ENCODE peak calls at places on chromosomes 12 and 14, in eight cellular contexts. T is upper lobe of left lung, M is HCT116, K is stomach, P is suprapubic skin, Y is endothelial cell of umbilical vein, H is GM23338, G is K562. L is an unnamed sample. For H3K4me1 and H3K27me3, the result is how much of the 10 kb centered on the place peaks cover.

GRCh38 chr12:10102322-10102721 is 3.5 kb upstream of the CLEC1A start:
- DNase-seq in M (no peak), K (no peak), T (no peak), Y (no peak), G (no peak), P (no peak), H (no peak), L (no peak)

GRCh38 chr12:124098101-124098757 is 125.2 kb downstream of the ZNF664 start:
- DNase-seq in M (no peak), P (no peak), K (no peak), H (no peak), G (no peak), T (no peak), Y (no peak), L (no peak)

GRCh38 chr12:13957576-13957975 is 23.8 kb downstream of the GRIN2B start:
- DNase-seq in H (no peak), M (no peak), G (no peak), T (peak), K (no peak), P (no peak), Y (no peak), L (no peak)

GRCh38 chr14:71467419-71467818 is 464.8 kb upstream of the RGS6 start:
- DNase-seq in Y (no peak), H (no peak), G (no peak), P (no peak), T (no peak), M (no peak), K (no peak), L (no peak)

GRCh38 chr12:51240971-51241370 is 2.3 kb downstream of the DAZAP2 start:
- DNase-seq in M (no peak), G (no peak), Y (no peak), T (no peak), P (no peak), K (no peak), H (no peak), L (no peak)

GRCh38 chr12:15581006-15581405 is 208.2 kb downstream of the EPS8 start:
- DNase-seq in H (peak), K (no peak), G (no peak), P (no peak), T (no peak), Y (no peak), M (no peak), L (no peak)

GRCh38 chr14:89600950-89601826 is 184.2 kb upstream of the FOXN3 start:
- DNase-seq in K (no peak), M (no peak), T (no peak), Y (peak), H (no peak), P (no peak), G (no peak), L (no peak)

GRCh38 chr12:71746983-71747611 is 7.6 kb upstream of the RAB21 start:
- DNase-seq in K (peak), Y (peak), T (no peak), P (no peak), M (peak), G (peak), H (peak), L (no peak)

GRCh38 chr14:52974406-52974805 is 23.6 kb upstream of the FERMT2 start:
- DNase-seq in T (no peak), M (no peak), Y (no peak), P (no peak), H (no peak), G (no peak), K (no peak), L (no peak)

GRCh38 chr12:126404293-126404851 is 1339.1 kb downstream of the AACS start:
- DNase-seq in P (no peak), K (no peak), Y (no peak), H (no peak), T (no peak), G (no peak), M (no peak), L (no peak)

GRCh38 chr12:95480230-95480629 is 6.3 kb downstream of the METAP2 start:
- DNase-seq in Y (no peak), P (no peak), M (no peak), H (no peak), K (no peak), G (no peak), T (no peak), L (no peak)

GRCh38 chr12:55972045-55972843 is 1.6 kb upstream of the RAB5B start:
- DNase-seq in Y (no peak), H (peak), P (no peak), M (no peak), T (no peak), G (peak), K (no peak), L (no peak)

DNA sequence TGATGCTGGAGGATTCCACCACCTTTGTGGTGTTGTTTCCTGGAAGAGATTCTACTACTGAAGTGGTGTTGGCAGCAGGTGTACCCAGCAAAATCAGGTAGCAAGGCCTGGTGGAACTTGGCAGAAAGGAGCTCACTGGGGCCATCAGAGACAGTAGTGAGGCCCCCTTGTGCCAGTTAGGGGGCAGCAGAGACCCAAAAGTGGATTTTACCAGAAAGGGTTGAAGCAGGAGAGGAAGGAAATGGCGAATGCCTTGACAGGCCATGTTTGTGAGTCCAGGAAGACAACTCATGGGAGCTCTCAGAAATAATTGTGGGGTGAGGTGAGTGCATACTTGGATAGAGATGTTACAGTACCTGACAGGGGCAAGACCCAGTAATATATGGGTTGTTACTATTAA is 137.7 kb upstream of the FGD4 start:
- DNase-seq in K (no peak), T (no peak), G (peak), M (no peak), Y (no peak), P (no peak), H (peak), L (no peak)
- H3K4me1 ChIP-seq in K (under half), T (under half), G (under half), M (under half), Y (under half), P (under half), H (under half), L (under half)

GRCh38 chr12:49188205-49188915 is 520 bp downstream of the TUBA1A start:
- DNase-seq in T (peak), H (peak), M (peak), Y (peak), G (peak), K (peak), P (peak), L (peak)

GRCh38 chr12:49189731-49190314 is 943 bp upstream of the TUBA1A start:
- DNase-seq in T (no peak), P (no peak), M (no peak), Y (peak), K (no peak), G (no peak), H (no peak), L (no peak)

GRCh38 chr12:49188916-49189367 is at the start of gene TUBA1A:
- DNase-seq in G (peak), T (no peak), H (peak), Y (peak), K (peak), P (peak), M (peak), L (peak)

GRCh38 chr12:49190317-49190716 is 1.4 kb upstream of the TUBA1A start:
- DNase-seq in H (peak), Y (no peak), M (no peak), T (no peak), P (peak), K (no peak), G (no peak), L (no peak)

DNA sequence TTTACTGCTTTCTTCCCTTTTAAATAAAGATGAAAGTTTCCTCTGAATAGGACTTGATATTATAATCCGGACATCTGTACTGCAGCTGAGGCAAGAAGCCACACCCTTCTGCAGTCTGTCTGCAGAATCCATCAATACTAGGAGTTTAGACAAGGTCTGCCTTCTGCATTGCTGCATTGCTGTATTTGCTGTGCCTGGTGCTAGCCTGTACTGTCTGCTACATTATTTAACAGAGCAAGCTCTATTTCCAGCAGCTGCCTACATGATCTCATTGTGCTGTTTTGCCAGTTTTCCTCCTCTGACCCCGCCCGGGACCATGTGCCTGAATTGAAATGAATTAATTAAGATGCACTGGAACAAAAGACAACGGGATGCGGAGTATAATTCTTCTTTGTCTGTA is 1.7 kb downstream of the TUBA1A start:
- DNase-seq in M (no peak), T (no peak), K (no peak), P (peak), H (no peak), Y (peak), G (no peak), L (no peak)
- TF ChIP-seq POLR2AphosphoS5 in M (no peak), T (no peak), K (no peak), P (no peak), H (no peak), Y (no peak), G (no peak), L (no peak)

GRCh38 chr12:47993491-47993890 is 10.8 kb downstream of the COL2A1 start:
- DNase-seq in G (no peak), K (no peak), H (no peak), Y (no peak), T (no peak), M (no peak), P (peak), L (no peak)
- H3K27me3 ChIP-seq in G (half or more), K (under half), H (under half), Y (under half), T (under half), M (under half), P (under half), L (under half)

GRCh38 chr14:91405241-91405721 is 12.3 kb downstream of the CCDC88C start:
- DNase-seq in P (no peak), M (no peak), Y (no peak), K (no peak), H (no peak), T (no peak), G (no peak), L (no peak)

GRCh38 chr14:91406451-91406850 is 11.2 kb downstream of the CCDC88C start:
- DNase-seq in P (no peak), Y (no peak), K (no peak), G (no peak), T (no peak), M (no peak), H (no peak), L (no peak)

GRCh38 chr14:91403069-91403600 is 14.5 kb downstream of the CCDC88C start:
- DNase-seq in Y (no peak), K (no peak), H (peak), G (no peak), T (no peak), M (no peak), P (no peak), L (no peak)

GRCh38 chr14:91406982-91407381 is 10.6 kb downstream of the CCDC88C start:
- DNase-seq in P (no peak), K (no peak), G (no peak), T (no peak), Y (no peak), H (no peak), M (no peak), L (no peak)

GRCh38 chr14:91405724-91406435 is 11.7 kb downstream of the CCDC88C start:
- DNase-seq in M (no peak), G (no peak), Y (peak), T (no peak), P (no peak), K (no peak), H (no peak), L (no peak)
- H3K4me1 ChIP-seq in M (under half), G (under half), Y (under half), T (under half), P (under half), K (under half), H (under half), L (under half)

DNA sequence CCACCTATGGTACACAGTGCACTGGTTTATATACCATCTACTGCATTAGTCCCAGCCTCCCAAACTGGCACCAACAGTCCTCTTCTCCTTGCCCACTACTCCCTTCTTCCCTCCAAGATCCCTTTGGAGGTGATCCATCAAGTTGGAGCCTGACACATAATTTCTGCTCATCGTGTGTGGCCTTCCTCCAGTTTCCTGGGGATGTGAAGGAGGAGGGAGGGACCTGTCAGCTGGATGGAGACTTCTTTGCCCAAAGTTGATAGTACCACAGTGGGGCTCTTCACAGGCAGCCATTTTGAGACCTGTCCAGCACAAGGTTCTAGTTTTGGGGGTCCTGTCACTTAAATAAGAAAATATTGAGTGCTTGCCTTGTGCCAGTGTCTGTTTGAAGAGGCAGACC is 17.1 kb upstream of the CTDSP2 start:
- DNase-seq in M (no peak), H (no peak), K (no peak), Y (no peak), P (no peak), G (no peak), T (no peak), L (no peak)
- TF ChIP-seq POLR2AphosphoS5 in M (no peak), H (no peak), K (no peak), Y (no peak), P (no peak), G (no peak), T (no peak), L (no peak)

GRCh38 chr14:28763914-28764848 is 2.4 kb upstream of the FOXG1 start:
- DNase-seq in K (no peak), H (peak), P (no peak), T (no peak), Y (no peak), G (peak), M (no peak), L (no peak)
- H3K27me3 ChIP-seq in K (half or more), H (half or more), P (half or more), T (half or more), Y (half or more), G (under half), M (under half), L (half or more)

DNA sequence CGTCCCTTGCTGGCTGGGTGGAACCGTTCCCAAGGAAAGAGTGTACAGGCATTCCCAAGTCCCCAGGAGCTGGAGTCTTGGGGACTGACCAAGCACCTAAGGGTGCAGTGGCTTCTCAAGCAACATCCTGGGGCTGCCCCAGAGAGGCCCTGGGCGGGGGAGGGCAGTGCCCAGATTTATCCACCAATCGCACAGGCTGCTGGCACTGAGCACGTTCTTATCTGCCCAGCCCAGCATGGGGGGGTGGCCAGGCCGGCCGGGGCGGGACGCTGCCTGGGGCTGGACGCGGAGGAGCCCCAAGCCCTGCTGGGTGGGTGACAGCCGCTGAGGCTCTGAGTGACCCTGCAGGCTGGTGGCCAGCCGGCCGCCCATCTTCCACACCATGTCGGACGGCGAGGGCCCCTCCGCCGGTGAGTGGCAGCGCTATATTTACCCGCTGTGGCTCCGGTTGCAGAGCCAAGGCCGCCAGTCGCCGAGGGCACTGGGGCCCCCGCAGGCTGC is 53.4 kb downstream of the CYP46A1 start:
- DNase-seq in G (no peak), P (no peak), M (no peak), H (no peak), K (peak), Y (peak), T (peak), L (no peak)
- H3K4me1 ChIP-seq in G (under half), P (under half), M (under half), H (under half), K (under half), Y (under half), T (half or more), L (under half)

DNA sequence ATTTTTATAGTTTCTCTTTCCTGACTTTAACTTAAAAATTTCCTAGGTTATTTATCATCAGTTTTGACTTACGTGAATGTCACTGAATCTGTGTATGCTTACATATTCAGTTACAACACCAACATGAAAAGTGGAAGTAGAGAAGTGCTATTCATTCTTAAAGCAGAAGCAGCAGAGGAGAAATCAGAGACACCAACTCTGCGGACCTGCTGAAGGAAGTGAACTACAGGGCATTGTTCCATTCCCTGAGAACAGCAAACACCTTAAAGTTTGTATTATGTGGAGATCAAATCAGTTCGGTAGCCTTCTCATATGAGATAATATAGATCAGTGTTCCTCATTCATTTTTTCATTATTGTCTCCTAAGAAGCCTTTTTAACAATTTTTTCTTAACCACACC is 34.2 kb downstream of the RAD51B start:
- DNase-seq in K (no peak), G (no peak), M (no peak), T (no peak), H (no peak), Y (no peak), P (no peak), L (no peak)
- TF ChIP-seq POLR2AphosphoS5 in K (no peak), G (no peak), M (no peak), T (no peak), H (no peak), Y (no peak), P (no peak), L (no peak)

GRCh38 chr12:93379432-93380308 is 1.9 kb downstream of the NUDT4 start:
- DNase-seq in T (no peak), Y (peak), H (no peak), G (no peak), K (no peak), P (no peak), M (no peak), L (no peak)

GRCh38 chr12:93377252-93377542 is 528 bp upstream of the NUDT4 start:
- DNase-seq in K (no peak), H (no peak), G (no peak), T (no peak), P (peak), M (no peak), Y (no peak), L (no peak)

GRCh38 chr12:93378373-93379310 is 917 bp downstream of the NUDT4 start:
- DNase-seq in M (no peak), Y (peak), K (peak), T (peak), G (peak), P (peak), H (peak), L (no peak)

GRCh38 chr12:93381183-93381975 is 3.7 kb downstream of the NUDT4 start:
- DNase-seq in P (no peak), K (no peak), H (peak), Y (peak), T (no peak), G (no peak), M (no peak), L (no peak)

GRCh38 chr12:93380480-93381121 is 2.9 kb downstream of the NUDT4 start:
- DNase-seq in G (no peak), M (no peak), Y (peak), K (no peak), T (no peak), H (peak), P (no peak), L (no peak)
- H3K27me3 ChIP-seq in G (under half), M (under half), Y (under half), K (under half), T (under half), H (under half), P (under half), L (under half)

GRCh38 chr14:91399868-91400640 is 17.6 kb downstream of the CCDC88C start:
- DNase-seq in P (no peak), K (peak), H (peak), G (no peak), Y (no peak), M (no peak), T (no peak), L (no peak)
- H3K4me1 ChIP-seq in P (under half), K (half or more), H (half or more), G (under half), Y (under half), M (under half), T (half or more), L (under half)